ENCODE peak calls at places on chromosomes 3 and 15, in six cellular contexts. N is A172, T is ovary, D is NCI-H146, O is BE2C, I is AG09319. R is an unnamed sample.
A peak's percentile ranks its signal among the peaks of the same experiment; 100 is the strongest.

GRCh38 chr3:126347543-126348161 is 9.6 kb downstream of the KLF15 start:
- DNase-seq in O (no peak), D (no peak), I (no peak), N (no peak), T (no peak), R (peak; percentile 5)

GRCh38 chr3:146387566-146387965 is 81.8 kb downstream of the PLSCR2 start:
- DNase-seq in T (no peak), O (no peak), N (no peak), D (no peak), I (no peak), R (no peak)

GRCh38 chr3:9787714-9788113 is 4.6 kb downstream of the TADA3 start:
- DNase-seq in I (no peak), T (no peak), O (no peak), N (no peak), D (no peak), R (no peak)

GRCh38 chr3:128420289-128420688 is 46.4 kb downstream of the DNAJB8 start:
- DNase-seq in N (no peak), I (no peak), O (no peak), D (no peak), T (no peak), R (no peak)

GRCh38 chr3:154235330-154235729 is 89.0 kb downstream of the DHX36 start:
- DNase-seq in O (no peak), T (no peak), N (peak; percentile 39), D (no peak), I (no peak), R (no peak)

GRCh38 chr3:145055375-145056076 is 1083.9 kb downstream of the DIPK2A start:
- DNase-seq in I (no peak), N (no peak), O (no peak), T (no peak), D (no peak), R (no peak)

GRCh38 chr3:188397766-188398705 is 244.1 kb downstream of the LPP start:
- DNase-seq in O (no peak), D (no peak), T (no peak), I (no peak), N (no peak), R (no peak)

GRCh38 chr15:33670567-33670966 is 297.7 kb upstream of the CHRM5 start:
- DNase-seq in O (no peak), D (no peak), I (no peak), N (no peak), T (no peak), R (no peak)

GRCh38 chr3:185272051-185272450 is 18.2 kb upstream of the EHHADH start:
- DNase-seq in O (no peak), N (no peak), D (no peak), T (no peak), I (no peak), R (no peak)

GRCh38 chr3:14225421-14225820 is 46.8 kb downstream of the LSM3 start:
- DNase-seq in T (no peak), N (no peak), D (no peak), I (no peak), O (no peak), R (no peak)

GRCh38 chr3:126934149-126934548 is 48.8 kb upstream of the PLXNA1 start:
- DNase-seq in T (no peak), N (no peak), I (no peak), O (no peak), D (peak; percentile 96), R (peak; percentile 37)

GRCh38 chr3:46209751-46210470 is 1.8 kb upstream of the CCR1 start:
- DNase-seq in T (no peak), N (no peak), O (no peak), I (no peak), D (no peak), R (no peak)

GRCh38 chr15:90358124-90359033 is 6.3 kb downstream of the ZNF774 start:
- DNase-seq in I (no peak), D (peak; percentile 4), O (no peak), T (no peak), N (peak; percentile 45), R (no peak)

GRCh38 chr3:39919281-39919680 is 109.9 kb downstream of the MYRIP start:
- DNase-seq in N (no peak), D (no peak), T (no peak), I (no peak), O (no peak), R (no peak)

GRCh38 chr3:159158213-159158612 is 356.4 kb downstream of the MFSD1 start:
- DNase-seq in T (no peak), O (no peak), N (peak; percentile 5), I (no peak), D (no peak), R (no peak)

GRCh38 chr3:188153949-188154757 is at the start of gene LPP:
- DNase-seq in D (peak; percentile 71), T (peak; percentile 77), I (peak; percentile 54), O (peak; percentile 52), N (peak; percentile 74), R (peak; percentile 70)

GRCh38 chr15:42919308-42919707 is 1.3 kb downstream of the TTBK2 start:
- DNase-seq in O (no peak), N (no peak), I (no peak), D (no peak), T (no peak), R (no peak)

GRCh38 chr15:31758126-31758525 is 272.2 kb upstream of the CHRNA7 start:
- DNase-seq in D (no peak), N (peak; percentile 10), T (peak; percentile 37), O (peak; percentile 74), I (no peak), R (no peak)

GRCh38 chr15:90200534-90201139 is 493 bp upstream of the SEMA4B start:
- DNase-seq in T (no peak), O (no peak), I (no peak), N (no peak), D (no peak), R (no peak)

GRCh38 chr15:77595231-77595630 is 37.5 kb downstream of the LINGO1 start:
- DNase-seq in D (no peak), I (no peak), O (no peak), N (no peak), T (no peak), R (no peak)

GRCh38 chr3:127688416-127689265 is 15.9 kb downstream of the ABTB1 start:
- DNase-seq in D (peak; percentile 88), O (no peak), T (peak; percentile 7), N (peak; percentile 68), I (no peak), R (peak; percentile 10)

GRCh38 chr15:90860942-90861675 is 7.3 kb upstream of the FURIN start:
- DNase-seq in T (no peak), N (peak; percentile 28), I (no peak), D (peak; percentile 86), O (no peak), R (no peak)

GRCh38 chr3:140247775-140248174 is 312.8 kb downstream of the CLSTN2 start:
- DNase-seq in T (no peak), D (no peak), O (no peak), N (peak; percentile 59), I (no peak), R (no peak)

GRCh38 chr3:112672716-112673506 is 32.0 kb upstream of the CCDC80 start:
- DNase-seq in T (no peak), I (no peak), D (no peak), N (no peak), O (no peak), R (no peak)

GRCh38 chr3:15521573-15521965 is at the start of gene COLQ:
- DNase-seq in I (no peak), N (no peak), O (no peak), D (no peak), T (peak; percentile 51), R (no peak)

GRCh38 chr15:48059786-48060185 is 61.0 kb upstream of the SLC24A5 start:
- DNase-seq in O (no peak), T (peak; percentile 61), D (no peak), I (no peak), N (no peak), R (no peak)

GRCh38 chr3:160931474-160931873 is 173.7 kb downstream of the B3GALNT1 start:
- DNase-seq in T (no peak), I (peak; percentile 15), D (no peak), N (no peak), O (no peak), R (no peak)

GRCh38 chr3:151434151-151434890 is 26.5 kb downstream of the IGSF10 start:
- DNase-seq in T (no peak), O (no peak), I (peak; percentile 47), N (peak; percentile 73), D (no peak), R (no peak)

GRCh38 chr3:123021986-123022510 is 5.5 kb downstream of the SEMA5B start:
- DNase-seq in I (no peak), N (no peak), T (no peak), O (no peak), D (peak; percentile 50), R (no peak)

GRCh38 chr15:50890751-50891150 is 17.7 kb upstream of the AP4E1 start:
- DNase-seq in T (no peak), N (peak; percentile 22), D (no peak), O (no peak), I (no peak), R (no peak)

GRCh38 chr3:101624857-101625256 is 50.9 kb downstream of the PCNP start:
- DNase-seq in N (no peak), D (no peak), I (no peak), O (no peak), T (no peak), R (no peak)

GRCh38 chr3:20041197-20041780 is 1.0 kb downstream of the KAT2B start:
- DNase-seq in I (no peak), T (peak; percentile 78), D (peak; percentile 76), O (peak; percentile 77), N (peak; percentile 74), R (peak; percentile 90)

GRCh38 chr3:124529826-124530571 is 200.3 kb upstream of the UMPS start:
- DNase-seq in O (no peak), I (no peak), D (no peak), T (no peak), N (peak; percentile 39), R (no peak)

GRCh38 chr15:41285285-41285684 is 47.1 kb downstream of the OIP5 start:
- DNase-seq in T (no peak), I (no peak), N (no peak), O (no peak), D (no peak), R (no peak)

GRCh38 chr3:150806436-150806835 is 43.5 kb upstream of the SIAH2 start:
- DNase-seq in T (no peak), D (peak; percentile 68), N (no peak), O (no peak), I (no peak), R (no peak)

GRCh38 chr15:71549697-71550096 is 260.7 kb upstream of the NR2E3 start:
- DNase-seq in O (no peak), N (no peak), I (no peak), T (no peak), D (no peak), R (no peak)

GRCh38 chr3:119658994-119659393 is 1.4 kb downstream of the POPDC2 start:
- DNase-seq in O (no peak), D (no peak), I (no peak), T (no peak), N (no peak), R (no peak)

R was measured in glutamatergic neuron.